ENCODE peak calls at places on chromosomes 4 and X, in eight cellular contexts. One of them, this sample, is unnamed.

GRCh38 chr4:55851885-55852284 is 1.6 kb upstream of the EXOC1 start:
- DNase-seq in GF-D8: no peak
- DNase-seq in cardiac fibroblast: no peak
- DNase-seq in naive thymus-derived CD8-positive, alpha-beta T cell: peak
- DNase-seq in NCI-H1436: no peak
- DNase-seq in lower leg skin: peak
- DNase-seq in GM18507: no peak
- DNase-seq in CD4-positive, alpha-beta T cell: no peak
- DNase-seq in this sample: no peak

GRCh38 chr4:118351851-118352827 is 664 bp downstream of the PRSS12 start:
- DNase-seq in CD4-positive, alpha-beta T cell: no peak
- DNase-seq in GF-D8: no peak
- DNase-seq in naive thymus-derived CD8-positive, alpha-beta T cell: no peak
- DNase-seq in NCI-H1436: no peak
- DNase-seq in lower leg skin: no peak
- DNase-seq in cardiac fibroblast: peak
- DNase-seq in GM18507: no peak
- DNase-seq in this sample: peak

GRCh38 chr4:76740192-76740591 is 157.8 kb downstream of the SOWAHB start:
- DNase-seq in NCI-H1436: no peak
- DNase-seq in cardiac fibroblast: no peak
- DNase-seq in lower leg skin: no peak
- DNase-seq in naive thymus-derived CD8-positive, alpha-beta T cell: no peak
- DNase-seq in GM18507: no peak
- DNase-seq in GF-D8: no peak
- DNase-seq in CD4-positive, alpha-beta T cell: no peak
- DNase-seq in this sample: no peak

GRCh38 chr4:128812360-128812958 is 3.0 kb downstream of the JADE1 start:
- DNase-seq in GM18507: no peak
- DNase-seq in cardiac fibroblast: peak
- DNase-seq in lower leg skin: peak
- DNase-seq in naive thymus-derived CD8-positive, alpha-beta T cell: no peak
- DNase-seq in GF-D8: no peak
- DNase-seq in CD4-positive, alpha-beta T cell: no peak
- DNase-seq in NCI-H1436: peak
- DNase-seq in this sample: peak

GRCh38 chrX:3346436-3347329 is at the start of gene MXRA5:
- DNase-seq in GF-D8: no peak
- DNase-seq in CD4-positive, alpha-beta T cell: no peak
- DNase-seq in lower leg skin: no peak
- DNase-seq in naive thymus-derived CD8-positive, alpha-beta T cell: no peak
- DNase-seq in NCI-H1436: no peak
- DNase-seq in cardiac fibroblast: peak
- DNase-seq in GM18507: no peak
- DNase-seq in this sample: no peak

GRCh38 chr4:4460759-4461158 is 73.9 kb downstream of the NSG1 start:
- DNase-seq in naive thymus-derived CD8-positive, alpha-beta T cell: no peak
- DNase-seq in NCI-H1436: no peak
- DNase-seq in GF-D8: no peak
- DNase-seq in lower leg skin: no peak
- DNase-seq in GM18507: no peak
- DNase-seq in cardiac fibroblast: no peak
- DNase-seq in CD4-positive, alpha-beta T cell: no peak
- DNase-seq in this sample: no peak

GRCh38 chr4:2825740-2826139 is 17.9 kb upstream of the ADD1 start:
- DNase-seq in GM18507: no peak
- DNase-seq in lower leg skin: no peak
- DNase-seq in naive thymus-derived CD8-positive, alpha-beta T cell: no peak
- DNase-seq in GF-D8: no peak
- DNase-seq in NCI-H1436: no peak
- DNase-seq in CD4-positive, alpha-beta T cell: no peak
- DNase-seq in cardiac fibroblast: no peak
- DNase-seq in this sample: no peak

GRCh38 chr4:128601992-128602695 is 207.4 kb upstream of the JADE1 start:
- DNase-seq in naive thymus-derived CD8-positive, alpha-beta T cell: no peak
- DNase-seq in GM18507: no peak
- DNase-seq in NCI-H1436: no peak
- DNase-seq in CD4-positive, alpha-beta T cell: no peak
- DNase-seq in cardiac fibroblast: peak
- DNase-seq in lower leg skin: no peak
- DNase-seq in GF-D8: no peak
- DNase-seq in this sample: no peak

GRCh38 chrX:104665691-104666090 is 99.7 kb downstream of the IL1RAPL2 start:
- DNase-seq in GF-D8: no peak
- DNase-seq in naive thymus-derived CD8-positive, alpha-beta T cell: no peak
- DNase-seq in CD4-positive, alpha-beta T cell: no peak
- DNase-seq in NCI-H1436: no peak
- DNase-seq in cardiac fibroblast: no peak
- DNase-seq in GM18507: no peak
- DNase-seq in lower leg skin: no peak
- DNase-seq in this sample: no peak

GRCh38 chrX:78650906-78651437 is 8.2 kb downstream of the RTL3 start:
- DNase-seq in cardiac fibroblast: peak
- DNase-seq in GF-D8: peak
- DNase-seq in NCI-H1436: no peak
- DNase-seq in lower leg skin: no peak
- DNase-seq in naive thymus-derived CD8-positive, alpha-beta T cell: peak
- DNase-seq in GM18507: no peak
- DNase-seq in CD4-positive, alpha-beta T cell: no peak
- DNase-seq in this sample: no peak

GRCh38 chr4:169311643-169312365 is 41.0 kb upstream of the SH3RF1 start:
- DNase-seq in lower leg skin: no peak
- DNase-seq in cardiac fibroblast: peak
- DNase-seq in GM18507: peak
- DNase-seq in NCI-H1436: peak
- DNase-seq in GF-D8: no peak
- DNase-seq in naive thymus-derived CD8-positive, alpha-beta T cell: no peak
- DNase-seq in CD4-positive, alpha-beta T cell: no peak
- DNase-seq in this sample: no peak

GRCh38 chr4:169249214-169249973 is 21.4 kb downstream of the SH3RF1 start:
- DNase-seq in NCI-H1436: no peak
- DNase-seq in GM18507: no peak
- DNase-seq in CD4-positive, alpha-beta T cell: no peak
- DNase-seq in lower leg skin: no peak
- DNase-seq in cardiac fibroblast: peak
- DNase-seq in naive thymus-derived CD8-positive, alpha-beta T cell: no peak
- DNase-seq in GF-D8: no peak
- DNase-seq in this sample: no peak

GRCh38 chr4:40672528-40673522 is 43.2 kb upstream of the RBM47 start:
- DNase-seq in NCI-H1436: peak
- DNase-seq in GM18507: peak
- DNase-seq in lower leg skin: no peak
- DNase-seq in cardiac fibroblast: peak
- DNase-seq in CD4-positive, alpha-beta T cell: no peak
- DNase-seq in GF-D8: peak
- DNase-seq in naive thymus-derived CD8-positive, alpha-beta T cell: peak
- DNase-seq in this sample: no peak

GRCh38 chrX:148382983-148383382 is 117.4 kb upstream of the AFF2 start:
- DNase-seq in cardiac fibroblast: no peak
- DNase-seq in CD4-positive, alpha-beta T cell: no peak
- DNase-seq in lower leg skin: no peak
- DNase-seq in NCI-H1436: no peak
- DNase-seq in GM18507: no peak
- DNase-seq in naive thymus-derived CD8-positive, alpha-beta T cell: no peak
- DNase-seq in GF-D8: no peak
- DNase-seq in this sample: no peak

GRCh38 chrX:119292445-119292844 is 56.4 kb downstream of the PGRMC1 start:
- DNase-seq in naive thymus-derived CD8-positive, alpha-beta T cell: no peak
- DNase-seq in cardiac fibroblast: no peak
- DNase-seq in lower leg skin: no peak
- DNase-seq in GM18507: no peak
- DNase-seq in CD4-positive, alpha-beta T cell: no peak
- DNase-seq in NCI-H1436: no peak
- DNase-seq in GF-D8: no peak
- DNase-seq in this sample: no peak